ENCODE peak calls at places on chromosomes 1 and 21, in eight cellular contexts. Z is HCT116, B is A549, O is SK-N-SH, C is K562, J is GM23338, V is HepG2, L is GM12878. S is an unnamed sample.

GRCh38 chr1:151989131-151989868 is 4.4 kb downstream of the S100A10 start:
- DNase-seq in J (no peak), O (no peak), C (no peak), Z (no peak), B (peak; percentile 84), V (no peak), L (no peak), S (no peak)

GRCh38 chr1:33348676-33349080 is 27.8 kb upstream of the A3GALT2 start:
- DNase-seq in B (no peak), J (no peak), Z (no peak), V (no peak), L (no peak), C (no peak), O (peak; percentile 50), S (no peak)

GRCh38 chr1:226894826-226895225 is 24.4 kb downstream of the PSEN2 start:
- DNase-seq in L (no peak), J (no peak), V (no peak), B (no peak), Z (no peak), C (no peak), O (no peak), S (no peak)

GRCh38 chr1:93575586-93576271 is 105.9 kb downstream of the BCAR3 start:
- DNase-seq in B (no peak), V (no peak), Z (no peak), J (no peak), C (no peak), O (peak; percentile 44), L (no peak), S (no peak)

GRCh38 chr1:90925928-90926869 is 95.6 kb downstream of the ZNF644 start:
- DNase-seq in J (peak; percentile 65), B (peak; percentile 2), V (peak; percentile 23), L (no peak), O (no peak), C (peak; percentile 76), Z (no peak), S (peak; percentile 2)

GRCh38 chr1:85314726-85315125 is 38.3 kb upstream of the BCL10 start:
- DNase-seq in C (no peak), V (no peak), O (no peak), Z (no peak), L (no peak), B (no peak), J (no peak), S (no peak)

GRCh38 chr1:49626474-49626873 is 397.3 kb downstream of the AGBL4 start:
- DNase-seq in O (no peak), J (no peak), L (no peak), C (no peak), Z (no peak), V (no peak), B (no peak), S (no peak)

GRCh38 chr1:64980745-64981601 is 14.6 kb upstream of the JAK1 start:
- DNase-seq in V (peak; percentile 70), C (no peak), J (no peak), B (no peak), L (no peak), O (no peak), Z (no peak), S (no peak)

GRCh38 chr1:201813226-201813625 is 15.7 kb upstream of the IPO9 start:
- DNase-seq in B (no peak), C (no peak), J (no peak), Z (no peak), V (no peak), L (no peak), O (no peak), S (no peak)

GRCh38 chr1:213281610-213282316 is 230.7 kb downstream of the RPS6KC1 start:
- DNase-seq in J (peak; percentile 41), C (no peak), V (no peak), B (no peak), Z (no peak), L (no peak), O (no peak), S (no peak)

GRCh38 chr1:103371234-103371633 is 154.3 kb upstream of the RNPC3 start:
- DNase-seq in L (no peak), J (no peak), O (no peak), Z (no peak), C (no peak), V (no peak), B (peak; percentile 33), S (no peak)

GRCh38 chr1:12650001-12650421 is 6.1 kb downstream of the AADACL4 start:
- DNase-seq in L (no peak), Z (no peak), C (no peak), O (no peak), J (no peak), B (no peak), V (no peak), S (no peak)

GRCh38 chr1:110130113-110130591 is 17.9 kb downstream of the UBL4B start:
- DNase-seq in L (no peak), Z (no peak), B (no peak), V (peak; percentile 12), J (peak; percentile 89), O (no peak), C (no peak), S (no peak)

GRCh38 chr1:85550784-85551516 is 29.6 kb upstream of the CCN1 start:
- DNase-seq in Z (no peak), J (no peak), L (no peak), V (no peak), B (no peak), C (no peak), O (no peak), S (peak; percentile 88)

GRCh38 chr1:52751589-52752306 is 25.5 kb downstream of the ZYG11B start:
- DNase-seq in C (peak; percentile 84), O (no peak), J (no peak), B (no peak), Z (no peak), V (no peak), L (no peak), S (no peak)

DNA sequence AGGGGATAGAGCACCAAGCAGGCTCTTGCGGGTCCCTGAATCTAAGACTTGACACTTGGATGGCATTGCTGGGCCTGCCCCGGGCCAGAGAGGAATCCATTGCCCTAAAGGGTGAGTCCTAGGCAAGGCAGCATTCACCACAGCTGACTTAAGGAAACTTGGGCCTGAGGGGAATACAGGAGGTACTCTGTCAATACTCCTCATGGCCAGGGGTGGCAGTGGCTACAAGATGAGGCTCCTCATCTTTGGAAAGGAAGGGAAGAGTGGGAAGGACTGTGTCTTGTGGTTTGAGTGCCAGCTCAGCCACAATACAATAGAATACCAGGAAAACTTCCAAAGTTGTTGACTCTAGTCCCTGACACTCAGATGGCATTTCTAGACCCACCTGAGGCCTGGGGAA is 5.1 kb downstream of the KRTAP22-1 start:
- DNase-seq in L (no peak), B (no peak), Z (no peak), C (no peak), V (no peak), O (no peak), J (peak; percentile 56), S (no peak)
- TF ChIP-seq REST in L (no peak), B (no peak), Z (no peak), C (no peak), V (no peak), O (no peak), J (no peak), S (no peak)

DNA sequence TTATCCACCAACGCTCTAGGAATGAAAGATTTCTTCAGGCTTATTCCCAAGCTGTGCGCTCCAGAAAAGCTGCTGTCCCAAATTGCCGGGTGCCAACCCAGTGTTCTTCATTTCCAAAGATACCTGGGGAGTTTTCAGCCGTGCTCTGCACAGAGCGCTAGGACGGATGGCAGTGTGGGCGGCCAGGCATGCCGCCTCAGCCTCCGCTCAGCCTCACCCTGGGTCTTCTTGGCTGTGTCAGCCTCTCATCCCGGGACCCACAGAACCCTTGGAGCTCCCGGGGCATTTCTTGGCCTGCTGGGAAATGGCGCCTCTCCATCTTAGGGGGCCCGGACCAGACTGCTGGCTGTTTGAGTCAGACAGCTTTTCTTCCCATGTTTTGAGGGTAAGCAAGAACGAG is 116.9 kb upstream of the SLC25A33 start:
- DNase-seq in B (no peak), J (no peak), C (no peak), Z (no peak), O (no peak), L (no peak), V (no peak), S (no peak)
- H3K4me1 ChIP-seq in B (no peaks in the 10 kb centered on the region), J (no peaks in the 10 kb centered on the region), C (peaks cover 3% of the 10 kb centered on the region), Z (peaks cover 5% of the 10 kb centered on the region), O (no peaks in the 10 kb centered on the region), L (peaks cover 64% of the 10 kb centered on the region), V (peaks cover 48% of the 10 kb centered on the region), S (peaks cover 3% of the 10 kb centered on the region)

GRCh38 chr1:231189683-231190270 is 27.9 kb downstream of the TRIM67 start:
- DNase-seq in J (no peak), Z (no peak), C (no peak), L (no peak), O (no peak), B (no peak), V (no peak), S (no peak)

GRCh38 chr1:231190456-231190855 is 28.6 kb downstream of the TRIM67 start:
- DNase-seq in Z (no peak), L (no peak), C (no peak), B (no peak), J (no peak), V (no peak), O (no peak), S (no peak)

GRCh38 chr1:231187556-231187955 is 25.7 kb downstream of the TRIM67 start:
- DNase-seq in B (no peak), C (no peak), L (no peak), O (no peak), J (no peak), Z (no peak), V (no peak), S (no peak)

GRCh38 chr1:231188072-231188471 is 26.2 kb downstream of the TRIM67 start:
- DNase-seq in L (no peak), J (no peak), Z (no peak), V (no peak), O (no peak), C (no peak), B (no peak), S (no peak)

GRCh38 chr1:231188768-231189167 is 26.9 kb downstream of the TRIM67 start:
- DNase-seq in V (no peak), B (no peak), Z (no peak), O (no peak), J (no peak), L (no peak), C (no peak), S (no peak)
- TF ChIP-seq REST in V (no peak), B (no peak), Z (no peak), O (no peak), J (no peak), L (no peak), C (no peak), S (no peak)

GRCh38 chr1:46277658-46278373 is 25.6 kb downstream of the LRRC41 start:
- DNase-seq in J (no peak), V (no peak), O (no peak), Z (no peak), B (no peak), C (peak; percentile 39), L (no peak), S (no peak)
- H3K4me1 ChIP-seq in J (no peaks in the 10 kb centered on the region), V (peaks cover 13% of the 10 kb centered on the region), O (no peaks in the 10 kb centered on the region), Z (no peaks in the 10 kb centered on the region), B (no peaks in the 10 kb centered on the region), C (peaks cover 13% of the 10 kb centered on the region), L (no peaks in the 10 kb centered on the region), S (no peaks in the 10 kb centered on the region)

S was measured in Panc1.